ENCODE peak calls at places on chromosomes 13 and 19, in seven cellular contexts. I is fibroblast of mammary gland, N is cardiac fibroblast, F is cardiac muscle cell, W is heart left ventricle, V is fibroblast of lung, X is fibroblast of pulmonary artery. D is an unnamed sample.

GRCh38 chr19:30490760-30491159 is 118.6 kb downstream of the ZNF536 start:
- DNase-seq in X (no peak), W (no peak), V (no peak), I (no peak), F (no peak), N (no peak), D (no peak)

GRCh38 chr13:44174769-44175425 is 198.7 kb upstream of the SERP2 start:
- DNase-seq in V (peak; percentile 46), X (peak; percentile 78), F (peak; percentile 56), I (peak; percentile 68), N (peak; percentile 84), W (no peak), D (no peak)

GRCh38 chr13:52447354-52447753 is 3.1 kb downstream of the VPS36 start:
- DNase-seq in I (no peak), N (no peak), W (no peak), X (no peak), F (no peak), V (peak; percentile 14), D (no peak)

GRCh38 chr13:43272866-43273265 is 249.5 kb downstream of the DNAJC15 start:
- DNase-seq in F (no peak), V (no peak), I (no peak), W (no peak), X (no peak), N (no peak), D (no peak)

GRCh38 chr13:22076658-22077057 is 405.8 kb downstream of the FGF9 start:
- DNase-seq in X (no peak), I (no peak), V (no peak), F (no peak), W (no peak), N (no peak), D (no peak)

GRCh38 chr13:106612688-106613087 is 44.8 kb upstream of the ARGLU1 start:
- DNase-seq in V (peak; percentile 61), I (peak; percentile 73), F (peak; percentile 53), W (peak; percentile 32), N (peak; percentile 78), X (peak; percentile 82), D (peak; percentile 62)

GRCh38 chr19:39132344-39132969 is 6.9 kb downstream of the PAK4 start:
- DNase-seq in N (no peak), X (no peak), F (no peak), V (no peak), W (no peak), I (no peak), D (no peak)

GRCh38 chr19:39223703-39224279 is 19.7 kb upstream of the SYCN start:
- DNase-seq in I (peak; percentile 26), X (peak; percentile 51), W (no peak), N (peak; percentile 36), V (peak; percentile 15), F (peak; percentile 76), D (peak; percentile 10)

GRCh38 chr13:32309812-32310706 is 5.1 kb downstream of the ZAR1L start:
- DNase-seq in X (peak; percentile 82), I (peak; percentile 76), N (peak; percentile 82), F (peak; percentile 70), V (peak; percentile 83), W (no peak), D (peak; percentile 49)

GRCh38 chr19:42411581-42412178 is 15.5 kb downstream of the LIPE start:
- DNase-seq in N (no peak), X (no peak), W (no peak), F (no peak), I (no peak), V (no peak), D (no peak)

GRCh38 chr13:41515491-41516139 is 58.3 kb downstream of the RGCC start:
- DNase-seq in V (no peak), F (no peak), I (no peak), N (no peak), W (no peak), X (no peak), D (no peak)

GRCh38 chr13:42883771-42884170 is 102.4 kb downstream of the FAM216B start:
- DNase-seq in F (peak; percentile 49), V (peak; percentile 61), N (peak; percentile 79), X (peak; percentile 79), W (no peak), I (peak; percentile 82), D (peak; percentile 59)

GRCh38 chr19:12766051-12766521 is 9.3 kb downstream of the HOOK2 start:
- DNase-seq in N (peak; percentile 75), F (peak; percentile 88), X (peak; percentile 81), W (peak; percentile 77), I (peak; percentile 71), V (peak; percentile 80), D (peak; percentile 81)

GRCh38 chr19:10617409-10618121 is 7.8 kb upstream of the SLC44A2 start:
- DNase-seq in F (no peak), V (peak; percentile 34), X (peak; percentile 58), N (peak; percentile 54), I (peak; percentile 64), W (no peak), D (peak; percentile 62)

GRCh38 chr19:10752237-10752912 is 34.5 kb downstream of the DNM2 start:
- DNase-seq in F (no peak), W (no peak), N (no peak), X (no peak), V (no peak), I (no peak), D (no peak)

GRCh38 chr13:101157261-101157660 is 259.0 kb downstream of the NALCN start:
- DNase-seq in F (no peak), N (no peak), V (no peak), I (no peak), X (no peak), W (no peak), D (peak; percentile 8)

GRCh38 chr19:30336290-30336689 is 35.9 kb upstream of the ZNF536 start:
- DNase-seq in I (no peak), X (no peak), V (no peak), N (no peak), F (no peak), W (no peak), D (no peak)

GRCh38 chr19:47618771-47619170 is 9.8 kb downstream of the BICRA start:
- DNase-seq in W (peak; percentile 78), N (peak; percentile 46), F (no peak), V (peak; percentile 46), I (peak; percentile 84), X (no peak), D (no peak)

GRCh38 chr19:9857076-9857721 is 22.1 kb downstream of the PIN1 start:
- DNase-seq in N (no peak), V (no peak), W (no peak), X (no peak), I (no peak), F (no peak), D (no peak)

GRCh38 chr13:106587787-106588186 is 19.9 kb upstream of the ARGLU1 start:
- DNase-seq in V (no peak), N (no peak), I (no peak), W (no peak), X (no peak), F (no peak), D (no peak)

GRCh38 chr13:113401452-113402415 is 37.8 kb upstream of the GRTP1 start:
- DNase-seq in F (no peak), N (no peak), I (no peak), X (no peak), V (no peak), W (peak; percentile 19), D (no peak)

GRCh38 chr13:89925107-89925506 is 1422.4 kb upstream of the MIR17HG start:
- DNase-seq in V (peak; percentile 77), I (peak; percentile 37), N (peak; percentile 55), F (peak; percentile 58), W (no peak), X (peak; percentile 56), D (no peak)

GRCh38 chr19:44548736-44549135 is 19.3 kb upstream of the CEACAM20 start:
- DNase-seq in N (no peak), X (peak; percentile 71), I (peak; percentile 43), V (no peak), W (no peak), F (no peak), D (peak; percentile 1)

GRCh38 chr13:104593251-104593576 is 1527.0 kb upstream of the SLC10A2 start:
- DNase-seq in W (no peak), V (no peak), I (no peak), X (no peak), N (no peak), F (no peak), D (no peak)

GRCh38 chr13:98780451-98780850 is 28.0 kb upstream of the SLC15A1 start:
- DNase-seq in N (peak; percentile 26), W (no peak), F (no peak), I (no peak), X (no peak), V (no peak), D (no peak)

GRCh38 chr19:13978306-13978705 is 26.0 kb downstream of the DCAF15 start:
- DNase-seq in N (peak; percentile 58), X (peak; percentile 43), F (peak; percentile 83), I (peak; percentile 20), W (peak; percentile 86), V (peak; percentile 14), D (peak; percentile 25)

GRCh38 chr19:42589792-42590191 is 4.9 kb downstream of the CEACAM8 start:
- DNase-seq in N (no peak), F (no peak), X (no peak), V (no peak), I (no peak), W (no peak), D (no peak)

GRCh38 chr13:64164435-64164834 is 2748.8 kb upstream of the PCDH20 start:
- DNase-seq in F (no peak), I (no peak), N (no peak), W (no peak), X (no peak), V (no peak), D (no peak)
- H3K4me3 ChIP-seq in F (no peak overlapping the region), I (no peak overlapping the region), N (no peak overlapping the region), W (no peak overlapping the region), X (no peak overlapping the region), V (no peak overlapping the region), D (no peak overlapping the region)

GRCh38 chr19:45774765-45775164 is 5.7 kb upstream of the SIX5 start:
- DNase-seq in N (no peak), X (no peak), W (no peak), V (no peak), F (no peak), I (no peak), D (no peak)
- TF ChIP-seq CTCF in N (no peak), X (no peak), W (no peak), V (no peak), F (no peak), I (no peak), D (no peak)

GRCh38 chr19:18157465-18158063 is 4.6 kb downstream of the PIK3R2 start:
- DNase-seq in X (no peak), N (no peak), F (no peak), W (no peak), V (no peak), I (no peak), D (no peak)
- H3K4me3 ChIP-seq in X (no peak overlapping the region), N (no peak overlapping the region), F (no peak overlapping the region), W (no peak overlapping the region), V (no peak overlapping the region), I (no peak overlapping the region), D (no peak overlapping the region)

DNA sequence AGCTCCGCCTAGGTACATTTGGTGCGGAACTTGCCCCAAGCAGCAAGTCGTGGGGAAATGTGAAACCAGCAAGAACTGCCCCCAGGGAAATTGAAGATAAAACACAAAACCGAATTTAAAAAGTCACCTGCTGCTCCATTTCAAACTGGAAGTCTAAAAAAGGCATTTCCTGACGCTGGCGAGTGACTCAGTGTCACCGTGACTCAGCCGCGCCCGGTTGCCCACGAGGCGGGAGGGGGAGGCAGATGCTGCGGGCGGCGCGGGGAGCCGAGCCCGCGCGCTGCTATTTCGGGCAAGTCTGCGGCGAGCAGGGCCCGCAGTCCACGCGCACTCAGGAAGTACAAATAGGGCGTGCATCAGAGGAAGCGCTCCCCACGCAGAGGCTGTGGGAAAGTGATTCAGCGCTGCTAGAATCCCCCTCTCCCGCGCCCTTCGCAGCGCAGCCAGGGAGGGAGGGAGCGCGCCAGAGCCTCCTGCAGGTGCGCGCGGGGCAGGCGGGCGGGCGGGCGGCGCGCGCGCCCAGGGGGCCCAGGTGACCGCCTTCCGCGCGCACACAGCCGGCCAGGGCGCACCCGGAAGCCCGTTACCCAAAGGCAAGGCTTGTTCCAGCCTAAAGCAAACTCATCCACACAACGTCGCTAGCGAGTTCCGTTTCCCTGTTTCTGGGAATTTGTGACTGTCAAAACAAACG is 168.8 kb downstream of the COL4A1 start:
- DNase-seq in V (peak; percentile 60), F (peak; percentile 62), X (peak; percentile 71), I (peak; percentile 70), W (peak; percentile 58), N (peak; percentile 56), D (peak; percentile 90)
- TF ChIP-seq CTCF in V (no peak), F (peak; percentile 4), X (peak; percentile 13), I (no peak), W (peak; percentile 34), N (no peak), D (no peak)